ENCODE peak calls at places on chromosomes 3 and 15, in five cellular contexts. One of them, this sample, is unnamed.
A peak's percentile ranks its signal among the peaks of the same experiment; 100 is the strongest.

GRCh38 chr15:31391687-31392671 is 65.3 kb downstream of the KLF13 start:
- DNase-seq in Karpas-422: peak; percentile 73
- DNase-seq in HL-60: peak; percentile 59
- DNase-seq in psoas muscle: peak; percentile 94
- DNase-seq in AG09309: peak; percentile 27
- DNase-seq in this sample: peak; percentile 47

GRCh38 chr3:113269661-113270060 is 58.3 kb downstream of the BOC start:
- DNase-seq in Karpas-422: no peak
- DNase-seq in HL-60: no peak
- DNase-seq in psoas muscle: no peak
- DNase-seq in AG09309: no peak
- DNase-seq in this sample: no peak

GRCh38 chr3:128152419-128153155 is 694 bp upstream of the EEFSEC start:
- DNase-seq in Karpas-422: no peak
- DNase-seq in HL-60: peak; percentile 79
- DNase-seq in psoas muscle: no peak
- DNase-seq in AG09309: no peak
- DNase-seq in this sample: no peak

GRCh38 chr3:73431136-73431933 is 193.4 kb downstream of the PDZRN3 start:
- DNase-seq in Karpas-422: no peak
- DNase-seq in HL-60: no peak
- DNase-seq in psoas muscle: no peak
- DNase-seq in AG09309: no peak
- DNase-seq in this sample: no peak

GRCh38 chr3:128730521-128730920 is 4.5 kb downstream of the RAB7A start:
- DNase-seq in Karpas-422: no peak
- DNase-seq in HL-60: no peak
- DNase-seq in psoas muscle: no peak
- DNase-seq in AG09309: no peak
- DNase-seq in this sample: no peak

GRCh38 chr15:52193321-52193720 is 2.1 kb upstream of the GNB5 start:
- DNase-seq in Karpas-422: no peak
- DNase-seq in HL-60: no peak
- DNase-seq in psoas muscle: no peak
- DNase-seq in AG09309: no peak
- DNase-seq in this sample: no peak

GRCh38 chr15:85831415-85832113 is 36.8 kb upstream of the KLHL25 start:
- DNase-seq in Karpas-422: peak; percentile 77
- DNase-seq in HL-60: no peak
- DNase-seq in psoas muscle: peak; percentile 78
- DNase-seq in AG09309: no peak
- DNase-seq in this sample: no peak

GRCh38 chr3:45958333-45958791 is 15.1 kb downstream of the CXCR6 start:
- DNase-seq in Karpas-422: no peak
- DNase-seq in HL-60: no peak
- DNase-seq in psoas muscle: peak; percentile 80
- DNase-seq in AG09309: no peak
- DNase-seq in this sample: no peak

GRCh38 chr15:62298811-62299210 is 133.7 kb upstream of the C2CD4B start:
- DNase-seq in Karpas-422: no peak
- DNase-seq in HL-60: no peak
- DNase-seq in psoas muscle: no peak
- DNase-seq in AG09309: no peak
- DNase-seq in this sample: no peak

GRCh38 chr3:108546249-108546648 is 35.9 kb upstream of the MYH15 start:
- DNase-seq in Karpas-422: no peak
- DNase-seq in HL-60: no peak
- DNase-seq in psoas muscle: no peak
- DNase-seq in AG09309: no peak
- DNase-seq in this sample: no peak
- H3K4me3 ChIP-seq in Karpas-422: no peak overlapping the region
- H3K4me3 ChIP-seq in HL-60: no peak overlapping the region
- H3K4me3 ChIP-seq in psoas muscle: no peak overlapping the region
- H3K4me3 ChIP-seq in AG09309: no peak overlapping the region
- H3K4me3 ChIP-seq in this sample: no peak overlapping the region

GRCh38 chr3:126488205-126488604 is 12.5 kb upstream of the ZXDC start:
- DNase-seq in Karpas-422: no peak
- DNase-seq in HL-60: no peak
- DNase-seq in psoas muscle: no peak
- DNase-seq in AG09309: no peak
- DNase-seq in this sample: no peak
- H3K4me3 ChIP-seq in Karpas-422: no peak overlapping the region
- H3K4me3 ChIP-seq in HL-60: no peak overlapping the region
- H3K4me3 ChIP-seq in psoas muscle: no peak overlapping the region
- H3K4me3 ChIP-seq in AG09309: no peak overlapping the region
- H3K4me3 ChIP-seq in this sample: no peak overlapping the region

GRCh38 chr15:40493089-40493840 is 22.5 kb downstream of the CHST14 start:
- DNase-seq in Karpas-422: peak; percentile 34
- DNase-seq in HL-60: peak; percentile 48
- DNase-seq in psoas muscle: no peak
- DNase-seq in AG09309: no peak
- DNase-seq in this sample: no peak
- H3K4me3 ChIP-seq in Karpas-422: no peak overlapping the region
- H3K4me3 ChIP-seq in HL-60: no peak overlapping the region
- H3K4me3 ChIP-seq in psoas muscle: no peak overlapping the region
- H3K4me3 ChIP-seq in AG09309: no peak overlapping the region
- H3K4me3 ChIP-seq in this sample: no peak overlapping the region

GRCh38 chr15:43251863-43252241 is 14.9 kb downstream of the TGM5 start:
- DNase-seq in Karpas-422: no peak
- DNase-seq in HL-60: no peak
- DNase-seq in psoas muscle: no peak
- DNase-seq in AG09309: no peak
- DNase-seq in this sample: no peak
- H3K4me3 ChIP-seq in Karpas-422: no peak overlapping the region
- H3K4me3 ChIP-seq in HL-60: no peak overlapping the region
- H3K4me3 ChIP-seq in psoas muscle: no peak overlapping the region
- H3K4me3 ChIP-seq in AG09309: no peak overlapping the region
- H3K4me3 ChIP-seq in this sample: no peak overlapping the region

DNA sequence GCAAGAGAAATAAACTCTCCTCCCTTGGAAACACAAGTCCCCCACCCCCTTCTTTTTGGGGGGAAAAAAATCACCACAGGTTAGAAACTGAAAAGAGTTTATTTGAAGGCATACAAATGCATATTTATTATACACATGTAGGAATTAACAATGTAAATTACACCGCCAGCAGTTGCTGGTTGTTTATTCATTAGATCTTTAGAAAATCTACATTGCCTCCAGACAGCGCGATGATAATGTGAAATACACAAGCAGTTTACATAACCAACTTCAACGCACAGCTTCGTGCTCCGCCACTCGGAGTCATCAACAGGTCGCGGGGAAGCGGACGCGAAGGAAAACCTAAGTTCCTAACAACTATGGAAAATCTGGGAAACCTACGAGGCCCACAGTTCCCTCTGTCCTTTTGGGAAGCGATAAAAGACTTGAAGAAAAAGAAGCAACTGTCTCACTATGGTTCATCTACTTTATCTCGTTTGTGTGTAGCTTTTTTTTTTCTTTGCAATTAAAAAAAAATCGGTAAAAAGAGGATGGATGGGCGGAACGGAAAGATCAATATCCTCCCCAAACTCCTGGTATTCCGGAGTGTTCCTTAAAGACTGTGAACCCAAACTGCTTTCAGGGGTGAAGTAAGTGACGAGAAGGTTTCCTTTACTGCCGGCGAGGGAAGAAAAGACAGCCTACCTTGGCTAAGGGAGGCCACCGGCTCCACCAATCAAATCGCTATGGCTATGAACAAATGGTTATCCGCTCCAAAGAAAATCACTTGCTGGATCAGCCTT is 8.4 kb upstream of the FOXB1 start:
- DNase-seq in Karpas-422: no peak
- DNase-seq in HL-60: no peak
- DNase-seq in psoas muscle: no peak
- DNase-seq in AG09309: no peak
- DNase-seq in this sample: no peak
- H3K4me3 ChIP-seq in Karpas-422: no peak overlapping the region
- H3K4me3 ChIP-seq in HL-60: no peak overlapping the region
- H3K4me3 ChIP-seq in psoas muscle: no peak overlapping the region
- H3K4me3 ChIP-seq in AG09309: no peak overlapping the region
- H3K4me3 ChIP-seq in this sample: no peak overlapping the region

GRCh38 chr15:40764766-40765136 is 883 bp downstream of the GCHFR start:
- DNase-seq in Karpas-422: peak; percentile 66
- DNase-seq in HL-60: no peak
- DNase-seq in psoas muscle: peak; percentile 35
- DNase-seq in AG09309: no peak
- DNase-seq in this sample: no peak
- H3K4me3 ChIP-seq in Karpas-422: peak overlapping the region; percentile 73
- H3K4me3 ChIP-seq in HL-60: peak overlapping the region; percentile 89
- H3K4me3 ChIP-seq in psoas muscle: peak overlapping the region; percentile 71
- H3K4me3 ChIP-seq in AG09309: no peak overlapping the region
- H3K4me3 ChIP-seq in this sample: peak overlapping the region; percentile 58

GRCh38 chr15:36883705-36884355 is 216.5 kb downstream of the MEIS2 start:
- DNase-seq in Karpas-422: peak; percentile 96
- DNase-seq in HL-60: peak; percentile 31
- DNase-seq in psoas muscle: peak; percentile 88
- DNase-seq in AG09309: peak; percentile 52
- DNase-seq in this sample: peak; percentile 32
- H3K4me3 ChIP-seq in Karpas-422: no peak overlapping the region
- H3K4me3 ChIP-seq in HL-60: no peak overlapping the region
- H3K4me3 ChIP-seq in psoas muscle: peak overlapping the region; percentile 31
- H3K4me3 ChIP-seq in AG09309: no peak overlapping the region
- H3K4me3 ChIP-seq in this sample: no peak overlapping the region

GRCh38 chr15:73996267-73996666 is 1.8 kb downstream of the PML start:
- DNase-seq in Karpas-422: no peak
- DNase-seq in HL-60: no peak
- DNase-seq in psoas muscle: no peak
- DNase-seq in AG09309: no peak
- DNase-seq in this sample: no peak
- H3K4me3 ChIP-seq in Karpas-422: peak overlapping the region; percentile 83
- H3K4me3 ChIP-seq in HL-60: peak overlapping the region; percentile 86
- H3K4me3 ChIP-seq in psoas muscle: peak overlapping the region; percentile 92
- H3K4me3 ChIP-seq in AG09309: peak overlapping the region; percentile 94
- H3K4me3 ChIP-seq in this sample: peak overlapping the region; percentile 94

This sample was measured in kidney epithelial cell.